ENCODE peak calls at places on chromosomes 6 and 20, in five cellular contexts. V is ovary, U is GM23338, M is body of pancreas, K is lower leg skin. L is an unnamed sample.

GRCh38 chr6:39003072-39003471 is 45.5 kb upstream of the GLP1R start:
- DNase-seq in V (no peak), U (peak; percentile 70), M (no peak), K (no peak), L (no peak)

GRCh38 chr6:3026811-3027626 is 27.3 kb downstream of the NQO2 start:
- DNase-seq in V (no peak), U (no peak), M (no peak), K (no peak), L (peak; percentile 24)

GRCh38 chr6:73579389-73579788 is 58.6 kb upstream of the EEF1A1 start:
- DNase-seq in V (peak; percentile 22), U (peak; percentile 29), M (no peak), K (no peak), L (no peak)

GRCh38 chr6:29651413-29652197 is 5.3 kb upstream of the MOG start:
- DNase-seq in V (no peak), U (peak; percentile 70), M (no peak), K (no peak), L (no peak)

GRCh38 chr6:128601060-128601459 is 80.7 kb upstream of the PTPRK start:
- DNase-seq in V (no peak), U (no peak), M (no peak), K (no peak), L (no peak)

GRCh38 chr6:7146079-7146828 is 38.5 kb downstream of the RREB1 start:
- DNase-seq in V (peak; percentile 51), U (peak; percentile 52), M (peak; percentile 59), K (peak; percentile 71), L (peak; percentile 77)

GRCh38 chr20:35739294-35740163 is 2.5 kb downstream of the RBM39 start:
- DNase-seq in V (no peak), U (peak; percentile 28), M (peak; percentile 22), K (no peak), L (no peak)

GRCh38 chr6:34146801-34147592 is 1.1 kb upstream of the GRM4 start:
- DNase-seq in V (no peak), U (no peak), M (no peak), K (no peak), L (no peak)

GRCh38 chr20:49635171-49635570 is 67.2 kb upstream of the PTGIS start:
- DNase-seq in V (peak; percentile 86), U (no peak), M (no peak), K (no peak), L (peak; percentile 67)

GRCh38 chr20:35196313-35196712 is 24.4 kb downstream of the PROCR start:
- DNase-seq in V (no peak), U (no peak), M (no peak), K (no peak), L (no peak)

GRCh38 chr20:38883081-38883980 is 42.9 kb upstream of the FAM83D start:
- DNase-seq in V (no peak), U (no peak), M (no peak), K (no peak), L (no peak)

GRCh38 chr6:26156105-26156849 is 69.0 kb downstream of the HFE start:
- DNase-seq in V (peak; percentile 94), U (peak; percentile 80), M (peak; percentile 92), K (peak; percentile 91), L (peak; percentile 94)

GRCh38 chr6:151358475-151358874 is 32.9 kb downstream of the ZBTB2 start:
- DNase-seq in V (no peak), U (no peak), M (no peak), K (no peak), L (no peak)

GRCh38 chr20:37378785-37379598 is 33.1 kb downstream of the SRC start:
- DNase-seq in V (peak; percentile 39), U (peak; percentile 47), M (no peak), K (no peak), L (no peak)

GRCh38 chr6:28976677-28977076 is 28.4 kb downstream of the ZNF311 start:
- DNase-seq in V (no peak), U (no peak), M (no peak), K (no peak), L (no peak)

GRCh38 chr20:37384683-37385174 is 38.8 kb downstream of the SRC start:
- DNase-seq in V (peak; percentile 73), U (peak; percentile 76), M (peak; percentile 58), K (peak; percentile 43), L (peak; percentile 71)

GRCh38 chr20:7601431-7601830 is 338.8 kb downstream of the HAO1 start:
- DNase-seq in V (no peak), U (no peak), M (no peak), K (no peak), L (no peak)
- H3K4me3 ChIP-seq in V (no peak overlapping the region), U (no peak overlapping the region), M (no peak overlapping the region), K (no peak overlapping the region), L (no peak overlapping the region)

GRCh38 chr20:611047-611842 is 1.1 kb upstream of the TCF15 start:
- DNase-seq in V (no peak), U (no peak), M (no peak), K (no peak), L (no peak)
- H3K4me3 ChIP-seq in V (no peak overlapping the region), U (peak overlapping the region; percentile 26), M (no peak overlapping the region), K (no peak overlapping the region), L (no peak overlapping the region)

GRCh38 chr20:50733644-50734349 is 2.4 kb downstream of the PARD6B start:
- DNase-seq in V (no peak), U (no peak), M (no peak), K (no peak), L (no peak)
- H3K4me3 ChIP-seq in V (no peak overlapping the region), U (no peak overlapping the region), M (no peak overlapping the region), K (no peak overlapping the region), L (no peak overlapping the region)

GRCh38 chr6:44856495-44856878 is 469.0 kb downstream of the CDC5L start:
- DNase-seq in V (no peak), U (no peak), M (no peak), K (no peak), L (no peak)

GRCh38 chr6:44851176-44851575 is 463.7 kb downstream of the CDC5L start:
- DNase-seq in V (no peak), U (no peak), M (no peak), K (no peak), L (no peak)

GRCh38 chr6:44855562-44856494 is 468.3 kb downstream of the CDC5L start:
- DNase-seq in V (no peak), U (no peak), M (no peak), K (no peak), L (no peak)

GRCh38 chr6:44858998-44859397 is 469.1 kb upstream of the RUNX2 start:
- DNase-seq in V (no peak), U (peak; percentile 8), M (no peak), K (no peak), L (no peak)

GRCh38 chr6:44854712-44855111 is 467.2 kb downstream of the CDC5L start:
- DNase-seq in V (no peak), U (no peak), M (no peak), K (no peak), L (no peak)
- H3K4me3 ChIP-seq in V (no peak overlapping the region), U (no peak overlapping the region), M (no peak overlapping the region), K (no peak overlapping the region), L (no peak overlapping the region)

L was measured in transverse colon.